ENCODE peak calls at places on chromosome 18, in five cellular contexts. J, Y, T, C and M are unnamed samples.
A peak's percentile ranks its signal among the peaks of the same experiment; 100 is the strongest.

GRCh38 chr18:70384181-70384790 is 95.4 kb downstream of the SOCS6 start:
- DNase-seq in Y (peak; percentile 63), C (no peak), T (no peak), J (no peak), M (peak; percentile 43)

GRCh38 chr18:34880403-34880802 is 160.8 kb upstream of the MAPRE2 start:
- DNase-seq in Y (peak; percentile 4), T (no peak), C (no peak), J (no peak), M (no peak)

GRCh38 chr18:63071566-63072175 is 247.9 kb downstream of the BCL2 start:
- DNase-seq in C (no peak), T (no peak), Y (no peak), J (no peak), M (no peak)

GRCh38 chr18:52481116-52481515 is 141.1 kb downstream of the DCC start:
- DNase-seq in Y (no peak), T (no peak), J (no peak), C (no peak), M (no peak)

GRCh38 chr18:24136967-24137373 is 1.9 kb upstream of the CABYR start:
- DNase-seq in C (no peak), Y (no peak), T (no peak), J (no peak), M (no peak)

GRCh38 chr18:40055262-40055661 is 1899.8 kb upstream of the PIK3C3 start:
- DNase-seq in T (no peak), Y (no peak), C (no peak), J (no peak), M (peak; percentile 4)

GRCh38 chr18:51655327-51655698 is 457.8 kb upstream of the MEX3C start:
- DNase-seq in C (no peak), T (no peak), Y (no peak), J (no peak), M (no peak)

GRCh38 chr18:49189772-49190171 is 239.0 kb upstream of the SMAD7 start:
- DNase-seq in J (no peak), Y (peak; percentile 49), C (no peak), T (no peak), M (peak; percentile 58)

GRCh38 chr18:75161629-75162028 is 47.3 kb downstream of the PTGR3 start:
- DNase-seq in Y (peak; percentile 11), C (no peak), T (peak; percentile 37), J (no peak), M (no peak)

GRCh38 chr18:65750421-65751144 is at the start of gene CDH7:
- DNase-seq in C (no peak), Y (no peak), J (no peak), T (no peak), M (no peak)

GRCh38 chr18:24786027-24786426 is 325.6 kb downstream of the HRH4 start:
- DNase-seq in Y (no peak), J (no peak), T (no peak), C (no peak), M (no peak)

GRCh38 chr18:42545825-42546224 is 569.7 kb downstream of the RIT2 start:
- DNase-seq in J (no peak), Y (peak; percentile 74), C (no peak), T (no peak), M (peak; percentile 41)

GRCh38 chr18:3119401-3120323 is 100.1 kb downstream of the MYOM1 start:
- DNase-seq in T (no peak), J (no peak), Y (no peak), C (no peak), M (no peak)

GRCh38 chr18:49618741-49619392 is 57.0 kb downstream of the LIPG start:
- DNase-seq in J (no peak), Y (peak; percentile 48), T (no peak), C (no peak), M (peak; percentile 57)

GRCh38 chr18:22102948-22103663 is 66.3 kb upstream of the GATA6 start:
- DNase-seq in Y (no peak), T (no peak), C (no peak), J (no peak), M (no peak)